ENCODE peak calls at places on chromosomes 11 and 22, in four cellular contexts. B is stimulated activated CD4-positive, alpha-beta T cell treated with anti-CD3 and anti-CD28 coated beads, Interleukin-4, amount 100 ng/mL, for 48 hours; Z is lower leg skin; P is stimulated activated CD8-positive, alpha-beta memory T cell treated with anti-CD3 and anti-CD28 coated beads, Interleukin-2, amount 100 ng/mL, for 1 hour. H is an unnamed sample.

GRCh38 chr11:68325894-68326220 is 13.5 kb downstream of the LRP5 start:
- DNase-seq in B (no peak), Z (no peak), P (no peak), H (no peak)

GRCh38 chr11:78188809-78189724 is at the start of gene USP35:
- DNase-seq in Z (no peak), P (no peak), B (no peak), H (no peak)

GRCh38 chr11:72718101-72718501 is 34.1 kb downstream of the ARAP1 start:
- DNase-seq in B (no peak), Z (no peak), P (no peak), H (no peak)

GRCh38 chr11:58629857-58630256 is 7.4 kb downstream of the CNTF start:
- DNase-seq in Z (no peak), P (no peak), B (no peak), H (no peak)

GRCh38 chr22:24466831-24467249 is 28.3 kb upstream of the UPB1 start:
- DNase-seq in B (no peak), P (no peak), Z (no peak), H (no peak)

GRCh38 chr11:14413307-14414072 is 54.5 kb upstream of the RRAS2 start:
- DNase-seq in P (no peak), Z (no peak), B (no peak), H (no peak)

GRCh38 chr22:50595189-50595588 is 5.4 kb upstream of the MAPK8IP2 start:
- DNase-seq in Z (no peak), P (no peak), B (no peak), H (no peak)

GRCh38 chr11:68146010-68146540 is 24.9 kb upstream of the CHKA start:
- DNase-seq in Z (peak), B (no peak), P (no peak), H (no peak)

GRCh38 chr11:95059031-95059430 is 7.7 kb upstream of the SRSF8 start:
- DNase-seq in P (no peak), B (no peak), Z (no peak), H (no peak)

GRCh38 chr11:11977206-11977938 is 31.1 kb downstream of the DKK3 start:
- DNase-seq in P (no peak), B (no peak), Z (peak), H (peak)

GRCh38 chr11:105040703-105041102 is 4.4 kb downstream of the CARD16 start:
- DNase-seq in Z (no peak), P (no peak), B (no peak), H (no peak)

GRCh38 chr22:30308518-30309230 is 18.1 kb downstream of the TBC1D10A start:
- DNase-seq in P (no peak), Z (no peak), B (no peak), H (no peak)

GRCh38 chr11:92251980-92252379 is 27.4 kb downstream of the FAT3 start:
- DNase-seq in B (no peak), Z (no peak), P (no peak), H (no peak)

GRCh38 chr22:43060213-43060612 is 29.0 kb downstream of the TTLL1 start:
- DNase-seq in Z (no peak), P (no peak), B (peak), H (no peak)

GRCh38 chr11:120029321-120029720 is 108.6 kb downstream of the TRIM29 start:
- DNase-seq in P (no peak), B (no peak), Z (no peak), H (no peak)

GRCh38 chr11:33835143-33835878 is 56.6 kb downstream of the LMO2 start:
- DNase-seq in Z (no peak), P (no peak), B (no peak), H (no peak)

GRCh38 chr11:117823294-117823940 is 1.1 kb downstream of the FXYD2 start:
- DNase-seq in P (no peak), Z (no peak), B (no peak), H (no peak)

GRCh38 chr11:96567193-96567592 is 177.4 kb downstream of the JRKL start:
- DNase-seq in B (no peak), Z (no peak), P (no peak), H (no peak)

GRCh38 chr11:30585067-30585891 is 874 bp downstream of the MPPED2 start:
- DNase-seq in P (no peak), B (peak), Z (no peak), H (no peak)

GRCh38 chr11:86637976-86638375 is 34.4 kb downstream of the ME3 start:
- DNase-seq in B (no peak), P (no peak), Z (no peak), H (no peak)

GRCh38 chr11:115362997-115363396 is 141.2 kb downstream of the CADM1 start:
- DNase-seq in Z (no peak), B (no peak), P (no peak), H (no peak)